ENCODE peak calls at places on chromosomes 11 and 22, in seven cellular contexts. N, I, C, T, Z, W and G are unnamed samples. For H3K4me1, the result is how much of the 10 kb centered on the place peaks cover.

GRCh38 chr11:5367461-5368074 is 16.0 kb upstream of the OR51M1 start:
- DNase-seq in N (peak), I (no peak), C (no peak), T (no peak), Z (peak), W (peak), G (peak)

GRCh38 chr11:103609117-103610066 is 427.0 kb upstream of the DDI1 start:
- DNase-seq in N (peak), I (no peak), C (no peak), T (peak), Z (no peak), W (peak), G (peak)

GRCh38 chr11:124174001-124174400 is 9.1 kb upstream of the OR10D3 start:
- DNase-seq in N (peak), I (no peak), C (no peak), T (peak), Z (peak), W (peak), G (peak)

GRCh38 chr11:74739546-74740270 is 8.5 kb upstream of the CHRDL2 start:
- DNase-seq in N (peak), I (peak), C (peak), T (peak), Z (peak), W (peak), G (peak)

GRCh38 chr22:24180316-24181087 is 785 bp upstream of the SUSD2 start:
- DNase-seq in N (no peak), I (no peak), C (no peak), T (no peak), Z (no peak), W (no peak), G (no peak)

GRCh38 chr11:13346470-13346869 is 68.9 kb downstream of the BMAL1 start:
- DNase-seq in N (no peak), I (no peak), C (no peak), T (no peak), Z (no peak), W (no peak), G (no peak)

GRCh38 chr11:119341222-119342022 is 739 bp upstream of the C1QTNF5 start:
- DNase-seq in N (no peak), I (no peak), C (no peak), T (no peak), Z (no peak), W (no peak), G (no peak)

GRCh38 chr11:75568616-75569219 is 6.7 kb downstream of the SERPINH1 start:
- DNase-seq in N (no peak), I (no peak), C (no peak), T (no peak), Z (no peak), W (no peak), G (no peak)

GRCh38 chr11:17010851-17011420 is 3.3 kb downstream of the PLEKHA7 start:
- DNase-seq in N (no peak), I (no peak), C (no peak), T (no peak), Z (no peak), W (no peak), G (no peak)

GRCh38 chr11:11577932-11578331 is 43.9 kb downstream of the GALNT18 start:
- DNase-seq in N (no peak), I (no peak), C (peak), T (no peak), Z (no peak), W (no peak), G (no peak)

GRCh38 chr22:38269466-38269865 is 3.3 kb downstream of the TMEM184B start:
- DNase-seq in N (no peak), I (no peak), C (no peak), T (no peak), Z (no peak), W (no peak), G (no peak)

GRCh38 chr11:2536440-2536989 is 91.7 kb downstream of the KCNQ1 start:
- DNase-seq in N (no peak), I (no peak), C (no peak), T (no peak), Z (no peak), W (no peak), G (no peak)

GRCh38 chr22:26287382-26288228 is 118.3 kb downstream of the SEZ6L start:
- DNase-seq in N (no peak), I (no peak), C (no peak), T (no peak), Z (no peak), W (no peak), G (no peak)

GRCh38 chr11:86459682-86460460 is 85.2 kb downstream of the CCDC81 start:
- DNase-seq in N (peak), I (no peak), C (peak), T (peak), Z (no peak), W (peak), G (peak)

GRCh38 chr22:40797427-40797826 is 21.7 kb downstream of the SLC25A17 start:
- DNase-seq in N (peak), I (no peak), C (no peak), T (peak), Z (no peak), W (peak), G (no peak)

GRCh38 chr11:96036863-96037262 is 113.0 kb upstream of the MTMR2 start:
- DNase-seq in N (peak), I (no peak), C (no peak), T (no peak), Z (no peak), W (no peak), G (peak)

GRCh38 chr11:829946-830294 is 2.2 kb downstream of the CRACR2B start:
- DNase-seq in N (no peak), I (no peak), C (no peak), T (no peak), Z (no peak), W (no peak), G (no peak)

GRCh38 chr11:128904872-128905344 is 13.8 kb downstream of the KCNJ5 start:
- DNase-seq in N (peak), I (peak), C (no peak), T (peak), Z (no peak), W (peak), G (peak)

GRCh38 chr22:32348031-32348611 is 9.5 kb upstream of the RFPL3 start:
- DNase-seq in N (no peak), I (no peak), C (no peak), T (no peak), Z (no peak), W (no peak), G (no peak)

GRCh38 chr11:117969160-117969991 is 16.8 kb upstream of the IL10RA start:
- DNase-seq in N (no peak), I (no peak), C (peak), T (no peak), Z (no peak), W (no peak), G (no peak)

GRCh38 chr11:117443269-117444186 is 115.9 kb downstream of the CEP164 start:
- DNase-seq in N (peak), I (peak), C (peak), T (peak), Z (no peak), W (peak), G (no peak)

GRCh38 chr22:48350456-48350855 is 1477.2 kb downstream of the BRD1 start:
- DNase-seq in N (no peak), I (no peak), C (no peak), T (no peak), Z (no peak), W (no peak), G (no peak)

GRCh38 chr11:35927730-35928129 is 16.1 kb upstream of the LDLRAD3 start:
- DNase-seq in N (peak), I (no peak), C (peak), T (peak), Z (no peak), W (peak), G (peak)

GRCh38 chr22:48450188-48450825 is 1377.4 kb downstream of the BRD1 start:
- DNase-seq in N (no peak), I (no peak), C (no peak), T (no peak), Z (no peak), W (no peak), G (no peak)

GRCh38 chr11:64447717-64448598 is 89.0 kb downstream of the RPS6KA4 start:
- DNase-seq in N (peak), I (no peak), C (no peak), T (peak), Z (no peak), W (peak), G (no peak)

GRCh38 chr11:125951731-125952130 is 5.9 kb downstream of the VSIG10L2 start:
- DNase-seq in N (no peak), I (no peak), C (no peak), T (no peak), Z (no peak), W (no peak), G (no peak)

GRCh38 chr11:64489831-64490441 is 101.1 kb upstream of the SLC22A12 start:
- DNase-seq in N (peak), I (peak), C (peak), T (peak), Z (no peak), W (no peak), G (peak)

GRCh38 chr11:47524200-47524874 is 28.6 kb downstream of the CELF1 start:
- DNase-seq in N (no peak), I (no peak), C (no peak), T (no peak), Z (peak), W (no peak), G (peak)

GRCh38 chr11:576791-577610 is 731 bp downstream of the PHRF1 start:
- DNase-seq in N (no peak), I (no peak), C (no peak), T (no peak), Z (no peak), W (no peak), G (no peak)

GRCh38 chr11:119376197-119376847 is 5.2 kb downstream of the USP2 start:
- DNase-seq in N (no peak), I (no peak), C (no peak), T (no peak), Z (no peak), W (no peak), G (no peak)

GRCh38 chr11:22656128-22656527 is 10.3 kb upstream of the GAS2 start:
- DNase-seq in N (no peak), I (no peak), C (no peak), T (peak), Z (no peak), W (no peak), G (no peak)

GRCh38 chr11:66845876-66846212 is 2.6 kb downstream of the RCE1 start:
- DNase-seq in N (no peak), I (no peak), C (no peak), T (no peak), Z (no peak), W (no peak), G (no peak)

GRCh38 chr11:66278396-66279091 is 569 bp downstream of the CNIH2 start:
- DNase-seq in N (peak), I (no peak), C (no peak), T (peak), Z (no peak), W (no peak), G (no peak)

GRCh38 chr11:102653744-102654291 is 28.7 kb upstream of the MMP20 start:
- DNase-seq in N (peak), I (no peak), C (no peak), T (no peak), Z (no peak), W (peak), G (peak)

GRCh38 chr11:78213526-78214330 is 25.0 kb downstream of the USP35 start:
- DNase-seq in N (no peak), I (no peak), C (no peak), T (no peak), Z (no peak), W (no peak), G (no peak)

GRCh38 chr11:59792507-59792906 is 18.1 kb downstream of the MRPL16 start:
- DNase-seq in N (no peak), I (no peak), C (no peak), T (no peak), Z (no peak), W (no peak), G (no peak)

GRCh38 chr22:47048123-47049077 is 285.9 kb downstream of the TBC1D22A start:
- DNase-seq in N (no peak), I (no peak), C (no peak), T (no peak), Z (no peak), W (no peak), G (no peak)

GRCh38 chr11:134751161-134751560 is 339.1 kb upstream of the B3GAT1 start:
- DNase-seq in N (no peak), I (no peak), C (no peak), T (no peak), Z (no peak), W (no peak), G (no peak)

GRCh38 chr22:22989856-22990255 is 80.5 kb upstream of the GNAZ start:
- DNase-seq in N (no peak), I (no peak), C (no peak), T (no peak), Z (no peak), W (no peak), G (no peak)

DNA sequence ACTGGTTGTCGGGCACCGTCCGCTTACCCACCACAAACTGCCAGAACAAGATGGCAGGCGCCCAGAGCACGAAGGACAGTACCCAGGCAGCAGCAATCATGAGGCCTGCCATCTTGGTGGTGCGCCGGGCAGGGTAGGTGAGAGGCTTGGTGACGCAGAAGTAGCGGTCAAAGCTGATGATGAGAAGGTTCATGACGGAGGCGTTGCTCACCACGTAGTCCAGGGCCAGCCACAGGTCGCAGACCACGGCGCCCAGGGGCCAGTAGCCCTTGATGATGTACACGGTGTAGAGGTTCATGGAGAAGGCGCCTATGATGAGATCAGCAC is 4.5 kb downstream of the MDK start:
- DNase-seq in N (no peak), I (no peak), C (no peak), T (no peak), Z (no peak), W (no peak), G (no peak)
- H3K4me1 ChIP-seq in N (under half), I (under half), C (under half), T (under half), Z (under half), W (under half), G (under half)

DNA sequence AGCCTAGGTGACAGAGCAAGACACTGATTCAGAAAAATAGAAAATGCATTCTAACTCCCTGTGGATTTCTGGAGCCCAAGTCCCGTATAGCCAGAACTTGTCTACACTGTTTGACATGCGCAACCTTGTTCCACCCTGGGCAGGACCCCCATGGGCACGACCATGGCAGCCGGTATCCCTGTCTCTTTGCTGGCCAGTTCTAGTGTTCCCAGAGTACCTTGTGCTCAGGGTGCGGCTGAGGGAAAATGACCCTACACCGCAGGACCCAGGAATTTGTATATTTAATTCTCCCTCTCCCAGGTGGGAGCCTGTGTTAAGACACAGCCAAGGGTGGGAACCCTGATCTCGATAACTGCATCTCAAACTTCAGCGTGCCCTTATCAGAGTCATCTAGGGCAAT is 36.7 kb upstream of the RIC3 start:
- DNase-seq in N (no peak), I (no peak), C (no peak), T (no peak), Z (no peak), W (no peak), G (no peak)
- H3K4me1 ChIP-seq in N (under half), I (under half), C (under half), T (under half), Z (under half), W (under half), G (under half)

DNA sequence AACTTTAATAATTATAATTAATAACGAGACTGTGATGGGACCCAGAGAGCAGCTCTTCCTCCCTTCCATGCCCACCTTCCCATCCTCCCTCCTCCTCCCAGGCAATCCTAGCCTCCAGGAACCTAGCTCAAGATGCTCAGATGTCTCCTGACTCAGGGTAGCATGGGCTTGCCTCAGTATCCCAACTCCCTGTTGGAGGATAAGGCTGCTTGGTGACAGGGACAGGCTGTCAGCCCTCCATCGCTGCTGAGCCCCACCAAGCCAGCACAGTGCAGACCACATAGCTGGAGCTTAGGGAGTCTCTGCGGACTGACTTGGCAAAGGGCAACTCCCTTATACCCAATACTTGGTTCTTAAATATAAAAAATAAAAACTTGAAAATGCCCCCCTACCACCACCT is 11.5 kb downstream of the MYH9 start:
- DNase-seq in N (no peak), I (no peak), C (no peak), T (no peak), Z (no peak), W (no peak), G (peak)
- H3K4me1 ChIP-seq in N (under half), I (under half), C (under half), T (under half), Z (half or more), W (half or more), G (half or more)

GRCh38 chr22:31284241-31284745 is 8.0 kb downstream of the PIK3IP1 start:
- DNase-seq in N (no peak), I (no peak), C (no peak), T (no peak), Z (no peak), W (no peak), G (no peak)
- H3K4me1 ChIP-seq in N (under half), I (under half), C (under half), T (under half), Z (under half), W (under half), G (under half)

GRCh38 chr11:77063407-77063806 is 3.4 kb upstream of the CAPN5 start:
- DNase-seq in N (no peak), I (no peak), C (no peak), T (no peak), Z (no peak), W (no peak), G (no peak)

GRCh38 chr11:77060234-77060633 is 6.5 kb upstream of the CAPN5 start:
- DNase-seq in N (no peak), I (no peak), C (no peak), T (no peak), Z (no peak), W (no peak), G (no peak)

GRCh38 chr11:77063861-77064260 is 2.9 kb upstream of the CAPN5 start:
- DNase-seq in N (no peak), I (no peak), C (no peak), T (no peak), Z (no peak), W (no peak), G (no peak)

GRCh38 chr11:77064648-77065217 is 2.0 kb upstream of the CAPN5 start:
- DNase-seq in N (no peak), I (no peak), C (no peak), T (no peak), Z (no peak), W (no peak), G (no peak)

GRCh38 chr11:77062924-77063323 is 3.8 kb upstream of the CAPN5 start:
- DNase-seq in N (no peak), I (no peak), C (no peak), T (no peak), Z (no peak), W (no peak), G (no peak)
- H3K4me1 ChIP-seq in N (under half), I (under half), C (under half), T (under half), Z (under half), W (under half), G (under half)

GRCh38 chr11:19919050-19919561 is 206.5 kb downstream of the NAV2 start:
- DNase-seq in N (peak), I (no peak), C (peak), T (no peak), Z (no peak), W (peak), G (peak)
- H3K4me1 ChIP-seq in N (under half), I (under half), C (under half), T (under half), Z (under half), W (under half), G (under half)

DNA sequence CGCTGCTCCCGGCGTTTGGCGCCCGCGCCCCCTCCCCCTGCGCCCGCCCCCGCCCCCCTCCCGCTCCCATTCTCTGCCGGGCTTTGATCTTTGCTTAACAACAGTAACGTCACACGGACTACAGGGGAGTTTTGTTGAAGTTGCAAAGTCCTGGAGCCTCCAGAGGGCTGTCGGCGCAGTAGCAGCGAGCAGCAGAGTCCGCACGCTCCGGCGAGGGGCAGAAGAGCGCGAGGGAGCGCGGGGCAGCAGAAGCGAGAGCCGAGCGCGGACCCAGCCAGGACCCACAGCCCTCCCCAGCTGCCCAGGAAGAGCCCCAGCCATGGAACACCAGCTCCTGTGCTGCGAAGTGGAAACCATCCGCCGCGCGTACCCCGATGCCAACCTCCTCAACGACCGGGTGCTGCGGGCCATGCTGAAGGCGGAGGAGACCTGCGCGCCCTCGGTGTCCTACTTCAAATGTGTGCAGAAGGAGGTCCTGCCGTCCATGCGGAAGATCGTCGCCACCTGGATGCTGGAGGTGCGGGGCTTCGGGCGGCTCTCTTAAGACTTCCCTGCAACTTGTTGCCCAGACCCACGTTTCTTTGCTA is at the start of gene CCND1:
- DNase-seq in N (peak), I (peak), C (peak), T (peak), Z (peak), W (peak), G (peak)
- H3K4me1 ChIP-seq in N (under half), I (under half), C (under half), T (under half), Z (under half), W (half or more), G (under half)